ENCODE peak calls at places on chromosomes 12 and 14, in six cellular contexts. G, F, K, N, E and Y are unnamed samples.

GRCh38 chr14:92513204-92513965 is at the start of gene RIN3:
- DNase-seq in G (peak; percentile 50), F (peak; percentile 65), K (peak; percentile 10), N (peak; percentile 66), E (peak; percentile 82), Y (no peak)

GRCh38 chr12:102957339-102958050 is at the start of gene ASCL1:
- DNase-seq in G (no peak), F (no peak), K (no peak), N (no peak), E (peak; percentile 29), Y (no peak)

GRCh38 chr14:59530349-59530748 is 46.0 kb downstream of the JKAMP start:
- DNase-seq in G (no peak), F (no peak), K (no peak), N (no peak), E (no peak), Y (no peak)

GRCh38 chr12:45986646-45987338 is 3.6 kb downstream of the SCAF11 start:
- DNase-seq in G (no peak), F (no peak), K (no peak), N (no peak), E (peak; percentile 43), Y (no peak)

GRCh38 chr12:84355561-84355960 is 557.0 kb downstream of the SLC6A15 start:
- DNase-seq in G (no peak), F (no peak), K (no peak), N (no peak), E (no peak), Y (no peak)

GRCh38 chr14:105549481-105549880 is 23.1 kb downstream of the TMEM121 start:
- DNase-seq in G (no peak), F (no peak), K (no peak), N (no peak), E (no peak), Y (no peak)

GRCh38 chr12:48063530-48063929 is 42.3 kb downstream of the SENP1 start:
- DNase-seq in G (no peak), F (no peak), K (no peak), N (no peak), E (no peak), Y (no peak)

GRCh38 chr12:30846776-30847175 is 79.8 kb upstream of the TSPAN11 start:
- DNase-seq in G (no peak), F (no peak), K (no peak), N (no peak), E (no peak), Y (no peak)